ENCODE peak calls at places on chromosomes 12 and 14, in seven cellular contexts. One of them, this sample, is unnamed.

GRCh38 chr12:14972816-14973215 is at the start of gene PDE6H:
- DNase-seq in kidney epithelial cell: no peak
- DNase-seq in IMR-90: no peak
- DNase-seq in stomach: no peak
- DNase-seq in left ventricle myocardium inferior: no peak
- DNase-seq in neural progenitor cell: peak; percentile 17
- DNase-seq in GM23338: no peak
- DNase-seq in this sample: no peak

GRCh38 chr12:107749094-107749493 is 11.8 kb downstream of the PRDM4 start:
- DNase-seq in IMR-90: peak; percentile 17
- DNase-seq in left ventricle myocardium inferior: no peak
- DNase-seq in stomach: no peak
- DNase-seq in neural progenitor cell: no peak
- DNase-seq in GM23338: no peak
- DNase-seq in kidney epithelial cell: no peak
- DNase-seq in this sample: no peak

GRCh38 chr12:56346663-56347062 is 8.0 kb downstream of the IL23A start:
- DNase-seq in left ventricle myocardium inferior: no peak
- DNase-seq in IMR-90: no peak
- DNase-seq in neural progenitor cell: no peak
- DNase-seq in kidney epithelial cell: no peak
- DNase-seq in stomach: no peak
- DNase-seq in GM23338: peak; percentile 64
- DNase-seq in this sample: no peak

GRCh38 chr14:61321385-61322010 is at the start of gene PRKCH:
- DNase-seq in IMR-90: peak; percentile 25
- DNase-seq in kidney epithelial cell: peak; percentile 16
- DNase-seq in left ventricle myocardium inferior: peak; percentile 73
- DNase-seq in neural progenitor cell: peak; percentile 73
- DNase-seq in GM23338: peak; percentile 82
- DNase-seq in stomach: peak; percentile 76
- DNase-seq in this sample: peak; percentile 77

GRCh38 chr14:104223101-104223809 is 84.9 kb downstream of the KIF26A start:
- DNase-seq in IMR-90: no peak
- DNase-seq in left ventricle myocardium inferior: no peak
- DNase-seq in neural progenitor cell: no peak
- DNase-seq in stomach: no peak
- DNase-seq in kidney epithelial cell: no peak
- DNase-seq in GM23338: peak; percentile 41
- DNase-seq in this sample: no peak

GRCh38 chr14:68753696-68754095 is 39.2 kb downstream of the ZFP36L1 start:
- DNase-seq in neural progenitor cell: no peak
- DNase-seq in stomach: no peak
- DNase-seq in kidney epithelial cell: no peak
- DNase-seq in left ventricle myocardium inferior: no peak
- DNase-seq in GM23338: no peak
- DNase-seq in IMR-90: peak; percentile 24
- DNase-seq in this sample: no peak

GRCh38 chr12:92139634-92140555 is 5.8 kb downstream of the BTG1 start:
- DNase-seq in kidney epithelial cell: no peak
- DNase-seq in GM23338: peak; percentile 38
- DNase-seq in stomach: no peak
- DNase-seq in neural progenitor cell: no peak
- DNase-seq in left ventricle myocardium inferior: no peak
- DNase-seq in IMR-90: peak; percentile 59
- DNase-seq in this sample: no peak

GRCh38 chr12:89400415-89400814 is 48.1 kb upstream of the DUSP6 start:
- DNase-seq in kidney epithelial cell: no peak
- DNase-seq in stomach: no peak
- DNase-seq in GM23338: no peak
- DNase-seq in left ventricle myocardium inferior: no peak
- DNase-seq in IMR-90: no peak
- DNase-seq in neural progenitor cell: no peak
- DNase-seq in this sample: no peak

GRCh38 chr12:1607940-1608782 is 13.8 kb upstream of the FBXL14 start:
- DNase-seq in IMR-90: peak; percentile 42
- DNase-seq in neural progenitor cell: no peak
- DNase-seq in left ventricle myocardium inferior: no peak
- DNase-seq in GM23338: no peak
- DNase-seq in kidney epithelial cell: no peak
- DNase-seq in stomach: no peak
- DNase-seq in this sample: no peak

GRCh38 chr14:51957950-51958349 is 31.4 kb upstream of the RTRAF start:
- DNase-seq in neural progenitor cell: no peak
- DNase-seq in stomach: no peak
- DNase-seq in kidney epithelial cell: no peak
- DNase-seq in left ventricle myocardium inferior: no peak
- DNase-seq in IMR-90: peak; percentile 45
- DNase-seq in GM23338: no peak
- DNase-seq in this sample: no peak

GRCh38 chr14:67167420-67168109 is 21.7 kb upstream of the GARIN2 start:
- DNase-seq in stomach: no peak
- DNase-seq in GM23338: peak; percentile 54
- DNase-seq in neural progenitor cell: no peak
- DNase-seq in IMR-90: no peak
- DNase-seq in kidney epithelial cell: peak; percentile 23
- DNase-seq in left ventricle myocardium inferior: no peak
- DNase-seq in this sample: no peak

GRCh38 chr12:95417372-95417771 is 56.6 kb upstream of the METAP2 start:
- DNase-seq in GM23338: no peak
- DNase-seq in left ventricle myocardium inferior: no peak
- DNase-seq in neural progenitor cell: no peak
- DNase-seq in stomach: no peak
- DNase-seq in kidney epithelial cell: no peak
- DNase-seq in IMR-90: peak; percentile 22
- DNase-seq in this sample: no peak

GRCh38 chr12:7439579-7440505 is 4.1 kb downstream of the CD163L1 start:
- DNase-seq in IMR-90: peak; percentile 41
- DNase-seq in left ventricle myocardium inferior: no peak
- DNase-seq in GM23338: peak; percentile 88
- DNase-seq in kidney epithelial cell: no peak
- DNase-seq in stomach: no peak
- DNase-seq in neural progenitor cell: peak; percentile 79
- DNase-seq in this sample: no peak

GRCh38 chr14:105281354-105282097 is 19.3 kb downstream of the BRF1 start:
- DNase-seq in kidney epithelial cell: peak; percentile 53
- DNase-seq in stomach: no peak
- DNase-seq in left ventricle myocardium inferior: no peak
- DNase-seq in GM23338: peak; percentile 89
- DNase-seq in IMR-90: peak; percentile 83
- DNase-seq in neural progenitor cell: peak; percentile 75
- DNase-seq in this sample: no peak

GRCh38 chr14:70821916-70822705 is 12.8 kb upstream of the MAP3K9 start:
- DNase-seq in GM23338: peak; percentile 77
- DNase-seq in neural progenitor cell: peak; percentile 84
- DNase-seq in stomach: peak; percentile 56
- DNase-seq in left ventricle myocardium inferior: peak; percentile 51
- DNase-seq in IMR-90: peak; percentile 35
- DNase-seq in kidney epithelial cell: no peak
- DNase-seq in this sample: no peak

GRCh38 chr14:97071177-97071576 is 274.0 kb downstream of the VRK1 start:
- DNase-seq in IMR-90: no peak
- DNase-seq in neural progenitor cell: no peak
- DNase-seq in stomach: no peak
- DNase-seq in left ventricle myocardium inferior: no peak
- DNase-seq in kidney epithelial cell: no peak
- DNase-seq in GM23338: no peak
- DNase-seq in this sample: no peak

GRCh38 chr12:102406033-102406584 is 74.3 kb downstream of the IGF1 start:
- DNase-seq in kidney epithelial cell: no peak
- DNase-seq in left ventricle myocardium inferior: peak; percentile 38
- DNase-seq in stomach: peak; percentile 45
- DNase-seq in neural progenitor cell: peak; percentile 42
- DNase-seq in GM23338: no peak
- DNase-seq in IMR-90: peak; percentile 15
- DNase-seq in this sample: no peak

GRCh38 chr12:123106640-123107359 is 44.1 kb downstream of the PITPNM2 start:
- DNase-seq in GM23338: no peak
- DNase-seq in left ventricle myocardium inferior: peak; percentile 57
- DNase-seq in kidney epithelial cell: no peak
- DNase-seq in stomach: no peak
- DNase-seq in neural progenitor cell: no peak
- DNase-seq in IMR-90: no peak
- DNase-seq in this sample: no peak

GRCh38 chr12:98895086-98895651 is 250.1 kb downstream of the APAF1 start:
- DNase-seq in stomach: no peak
- DNase-seq in left ventricle myocardium inferior: no peak
- DNase-seq in kidney epithelial cell: no peak
- DNase-seq in IMR-90: no peak
- DNase-seq in GM23338: peak; percentile 69
- DNase-seq in neural progenitor cell: peak; percentile 75
- DNase-seq in this sample: no peak
- H3K27me3 ChIP-seq in stomach: peaks cover 69% of the 10 kb centered on the region
- H3K27me3 ChIP-seq in left ventricle myocardium inferior: peaks cover 86% of the 10 kb centered on the region
- H3K27me3 ChIP-seq in kidney epithelial cell: peaks cover 41% of the 10 kb centered on the region
- H3K27me3 ChIP-seq in IMR-90: peaks cover 26% of the 10 kb centered on the region
- H3K27me3 ChIP-seq in GM23338: peaks cover 58% of the 10 kb centered on the region
- H3K27me3 ChIP-seq in neural progenitor cell: peaks cover 96% of the 10 kb centered on the region
- H3K27me3 ChIP-seq in this sample: no peaks in the 10 kb centered on the region

GRCh38 chr14:100147181-100147631 is 12.2 kb downstream of the DEGS2 start:
- DNase-seq in left ventricle myocardium inferior: no peak
- DNase-seq in neural progenitor cell: no peak
- DNase-seq in IMR-90: no peak
- DNase-seq in kidney epithelial cell: no peak
- DNase-seq in stomach: no peak
- DNase-seq in GM23338: no peak
- DNase-seq in this sample: no peak
- TF ChIP-seq CTCF in left ventricle myocardium inferior: no peak
- TF ChIP-seq CTCF in neural progenitor cell: no peak
- TF ChIP-seq CTCF in IMR-90: no peak
- TF ChIP-seq CTCF in kidney epithelial cell: no peak
- TF ChIP-seq CTCF in stomach: no peak
- TF ChIP-seq CTCF in GM23338: no peak
- TF ChIP-seq CTCF in this sample: no peak

GRCh38 chr14:36516719-36517241 is 3.3 kb downstream of the NKX2-1 start:
- DNase-seq in neural progenitor cell: no peak
- DNase-seq in GM23338: no peak
- DNase-seq in stomach: no peak
- DNase-seq in left ventricle myocardium inferior: no peak
- DNase-seq in kidney epithelial cell: no peak
- DNase-seq in IMR-90: no peak
- DNase-seq in this sample: no peak

GRCh38 chr14:36519431-36520321 is at the start of gene NKX2-1:
- DNase-seq in kidney epithelial cell: no peak
- DNase-seq in stomach: no peak
- DNase-seq in left ventricle myocardium inferior: no peak
- DNase-seq in GM23338: peak; percentile 87
- DNase-seq in neural progenitor cell: peak; percentile 61
- DNase-seq in IMR-90: no peak
- DNase-seq in this sample: no peak

GRCh38 chr14:36518031-36518585 is 1.9 kb downstream of the NKX2-1 start:
- DNase-seq in stomach: no peak
- DNase-seq in IMR-90: no peak
- DNase-seq in GM23338: peak; percentile 62
- DNase-seq in neural progenitor cell: peak; percentile 44
- DNase-seq in left ventricle myocardium inferior: no peak
- DNase-seq in kidney epithelial cell: no peak
- DNase-seq in this sample: no peak

GRCh38 chr14:36517242-36518030 is 2.6 kb downstream of the NKX2-1 start:
- DNase-seq in left ventricle myocardium inferior: no peak
- DNase-seq in stomach: no peak
- DNase-seq in IMR-90: no peak
- DNase-seq in kidney epithelial cell: no peak
- DNase-seq in GM23338: peak; percentile 56
- DNase-seq in neural progenitor cell: peak; percentile 60
- DNase-seq in this sample: no peak

DNA sequence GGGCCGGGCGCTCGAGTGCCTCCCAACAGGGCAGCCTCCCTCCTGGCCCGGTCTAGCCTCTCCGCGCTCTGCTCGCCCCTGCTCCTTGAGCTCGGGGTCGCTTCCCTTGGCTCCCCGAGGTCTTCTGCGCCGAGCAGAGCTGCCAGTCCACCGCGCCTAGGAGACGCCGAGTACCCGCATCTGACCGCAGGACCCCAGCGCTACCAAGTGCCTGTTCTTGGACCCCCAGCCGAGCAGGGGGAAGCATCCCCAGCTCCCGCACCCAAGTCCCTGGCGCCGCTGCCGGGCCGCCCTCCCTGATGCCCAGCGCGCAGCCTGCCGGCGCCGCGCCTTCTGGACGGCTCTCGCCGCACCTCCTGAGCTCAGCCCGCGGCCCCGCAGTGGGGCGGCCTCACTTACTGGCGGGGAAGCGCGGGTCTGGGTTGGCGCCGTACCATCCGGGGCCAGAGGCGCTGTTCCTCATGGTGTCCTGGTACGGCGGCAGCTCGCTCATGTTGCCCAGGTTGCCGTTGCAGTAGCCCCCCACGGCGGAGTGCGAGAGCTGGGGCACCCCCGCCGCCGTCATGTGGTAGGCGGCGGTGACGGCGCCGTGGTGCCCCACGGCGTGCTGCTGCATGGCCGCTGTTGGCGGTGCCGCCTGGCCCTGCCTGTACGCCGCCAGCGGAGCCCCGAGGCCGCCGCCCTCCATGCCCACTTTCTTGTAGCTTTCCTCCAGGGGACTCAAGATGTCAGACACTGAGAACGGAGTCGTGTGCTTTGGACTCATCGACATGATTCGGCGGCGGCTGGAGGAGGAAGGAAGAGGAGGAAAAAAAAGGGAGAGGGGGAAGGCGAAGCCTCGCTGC is 1.2 kb downstream of the NKX2-1 start:
- DNase-seq in left ventricle myocardium inferior: no peak
- DNase-seq in neural progenitor cell: peak; percentile 60
- DNase-seq in kidney epithelial cell: no peak
- DNase-seq in GM23338: peak; percentile 43
- DNase-seq in IMR-90: no peak
- DNase-seq in stomach: no peak
- DNase-seq in this sample: no peak
- H3K27me3 ChIP-seq in left ventricle myocardium inferior: peaks cover 100% of the 10 kb centered on the region
- H3K27me3 ChIP-seq in neural progenitor cell: peaks cover 100% of the 10 kb centered on the region
- H3K27me3 ChIP-seq in kidney epithelial cell: peaks cover 96% of the 10 kb centered on the region
- H3K27me3 ChIP-seq in GM23338: peaks cover 100% of the 10 kb centered on the region
- H3K27me3 ChIP-seq in IMR-90: peaks cover 96% of the 10 kb centered on the region
- H3K27me3 ChIP-seq in stomach: peaks cover 100% of the 10 kb centered on the region
- H3K27me3 ChIP-seq in this sample: peaks cover 33% of the 10 kb centered on the region

GRCh38 chr14:76055330-76055729 is 69.8 kb downstream of the IFT43 start:
- DNase-seq in kidney epithelial cell: no peak
- DNase-seq in IMR-90: no peak
- DNase-seq in left ventricle myocardium inferior: no peak
- DNase-seq in neural progenitor cell: no peak
- DNase-seq in GM23338: no peak
- DNase-seq in stomach: no peak
- DNase-seq in this sample: no peak

GRCh38 chr14:76057914-76058313 is 72.4 kb downstream of the IFT43 start:
- DNase-seq in GM23338: no peak
- DNase-seq in neural progenitor cell: no peak
- DNase-seq in stomach: no peak
- DNase-seq in left ventricle myocardium inferior: no peak
- DNase-seq in IMR-90: no peak
- DNase-seq in kidney epithelial cell: no peak
- DNase-seq in this sample: no peak

GRCh38 chr14:76051717-76052459 is 66.3 kb downstream of the IFT43 start:
- DNase-seq in stomach: no peak
- DNase-seq in IMR-90: no peak
- DNase-seq in left ventricle myocardium inferior: no peak
- DNase-seq in neural progenitor cell: no peak
- DNase-seq in GM23338: peak; percentile 35
- DNase-seq in kidney epithelial cell: no peak
- DNase-seq in this sample: no peak

GRCh38 chr14:76053576-76054369 is 68.2 kb downstream of the IFT43 start:
- DNase-seq in IMR-90: no peak
- DNase-seq in left ventricle myocardium inferior: no peak
- DNase-seq in neural progenitor cell: no peak
- DNase-seq in kidney epithelial cell: no peak
- DNase-seq in GM23338: no peak
- DNase-seq in stomach: no peak
- DNase-seq in this sample: no peak

GRCh38 chr14:76056128-76056527 is 70.6 kb downstream of the IFT43 start:
- DNase-seq in left ventricle myocardium inferior: no peak
- DNase-seq in stomach: no peak
- DNase-seq in neural progenitor cell: no peak
- DNase-seq in kidney epithelial cell: no peak
- DNase-seq in IMR-90: peak; percentile 4
- DNase-seq in GM23338: peak; percentile 74
- DNase-seq in this sample: no peak
- TF ChIP-seq CTCF in left ventricle myocardium inferior: peak; percentile 46
- TF ChIP-seq CTCF in stomach: no peak
- TF ChIP-seq CTCF in neural progenitor cell: peak; percentile 40
- TF ChIP-seq CTCF in kidney epithelial cell: peak; percentile 30
- TF ChIP-seq CTCF in IMR-90: peak; percentile 43
- TF ChIP-seq CTCF in GM23338: peak; percentile 68
- TF ChIP-seq CTCF in this sample: peak; percentile 40

This sample was measured in right atrium auricular region.